ENCODE peak calls at places on chromosome 21, in eight cellular contexts. Y is fibroblast of lung, J is Caco-2, U is endothelial cell of umbilical vein, O is tibial artery, Q is prostate gland, N is PC-3, M is sigmoid colon. T is an unnamed sample. For H3K27me3, the result is how much of the 10 kb centered on the place peaks cover.

GRCh38 chr21:31447477-31447876 is 103.4 kb upstream of the TIAM1 start:
- DNase-seq in Q (no peak), U (no peak), J (no peak), O (no peak), M (peak), N (no peak), Y (peak), T (no peak)

GRCh38 chr21:31193761-31194160 is 150.3 kb downstream of the TIAM1 start:
- DNase-seq in Y (no peak), O (no peak), J (no peak), U (no peak), N (no peak), M (no peak), Q (no peak), T (no peak)

GRCh38 chr21:30962013-30962412 is 76.3 kb downstream of the KRTAP19-8 start:
- DNase-seq in O (no peak), Q (no peak), M (no peak), U (no peak), Y (no peak), N (peak), J (no peak), T (no peak)

GRCh38 chr21:36929622-36930021 is 36.8 kb downstream of the HLCS start:
- DNase-seq in O (no peak), Y (peak), N (peak), U (peak), J (no peak), Q (peak), M (no peak), T (no peak)

GRCh38 chr21:34198232-34199120 is 125.1 kb downstream of the MRPS6 start:
- DNase-seq in Y (no peak), J (no peak), U (no peak), M (no peak), N (no peak), Q (no peak), O (no peak), T (no peak)

GRCh38 chr21:33587792-33588484 is 546 bp downstream of the DONSON start:
- DNase-seq in M (peak), U (peak), O (peak), Y (peak), N (peak), J (peak), Q (peak), T (no peak)

GRCh38 chr21:25373126-25374082 is 233.9 kb downstream of the MRPL39 start:
- DNase-seq in O (no peak), J (no peak), U (no peak), N (peak), Q (no peak), M (no peak), Y (peak), T (no peak)

GRCh38 chr21:15953551-15954116 is 223.9 kb downstream of the USP25 start:
- DNase-seq in N (no peak), J (no peak), Y (no peak), O (no peak), U (no peak), Q (no peak), M (no peak), T (no peak)

GRCh38 chr21:45986316-45987051 is 4.9 kb downstream of the COL6A1 start:
- DNase-seq in N (no peak), J (no peak), Y (no peak), U (no peak), Q (no peak), M (peak), O (peak), T (no peak)

GRCh38 chr21:37551406-37552355 is 185.1 kb downstream of the DYRK1A start:
- DNase-seq in J (peak), U (peak), Y (peak), O (no peak), Q (no peak), M (peak), N (no peak), T (no peak)

GRCh38 chr21:25491267-25491666 is 116.0 kb downstream of the MRPL39 start:
- DNase-seq in N (no peak), J (no peak), O (no peak), U (no peak), Y (no peak), Q (no peak), M (no peak), T (no peak)

GRCh38 chr21:10425856-10426255 is 95.5 kb upstream of the TPTE start:
- DNase-seq in J (no peak), O (no peak), Y (no peak), M (no peak), Q (no peak), N (no peak), U (no peak), T (no peak)

GRCh38 chr21:46127239-46128105 is 27.9 kb downstream of the FTCD start:
- DNase-seq in N (no peak), O (peak), U (no peak), M (peak), Q (no peak), J (no peak), Y (no peak), T (no peak)

GRCh38 chr21:31198575-31198974 is 145.5 kb downstream of the TIAM1 start:
- DNase-seq in M (no peak), O (no peak), J (peak), U (peak), Y (peak), Q (peak), N (peak), T (no peak)

GRCh38 chr21:46561448-46562095 is 43.3 kb downstream of the S100B start:
- DNase-seq in Q (no peak), U (no peak), M (no peak), N (no peak), Y (no peak), O (no peak), J (no peak), T (no peak)

GRCh38 chr21:28771790-28772501 is 220.7 kb downstream of the LTN1 start:
- DNase-seq in Q (no peak), M (no peak), O (no peak), N (peak), J (no peak), Y (peak), U (no peak), T (peak)

GRCh38 chr21:16377120-16377658 is 647.4 kb downstream of the USP25 start:
- DNase-seq in U (no peak), Q (no peak), N (no peak), O (no peak), M (no peak), J (no peak), Y (peak), T (no peak)

GRCh38 chr21:42640486-42640885 is 12.9 kb upstream of the PDE9A start:
- DNase-seq in J (no peak), N (no peak), Y (no peak), U (no peak), M (no peak), O (no peak), Q (no peak), T (no peak)
- H3K27me3 ChIP-seq in J (under half), N (under half), Y (under half), U (under half), M (under half), O (half or more), Q (under half), T (under half)

DNA sequence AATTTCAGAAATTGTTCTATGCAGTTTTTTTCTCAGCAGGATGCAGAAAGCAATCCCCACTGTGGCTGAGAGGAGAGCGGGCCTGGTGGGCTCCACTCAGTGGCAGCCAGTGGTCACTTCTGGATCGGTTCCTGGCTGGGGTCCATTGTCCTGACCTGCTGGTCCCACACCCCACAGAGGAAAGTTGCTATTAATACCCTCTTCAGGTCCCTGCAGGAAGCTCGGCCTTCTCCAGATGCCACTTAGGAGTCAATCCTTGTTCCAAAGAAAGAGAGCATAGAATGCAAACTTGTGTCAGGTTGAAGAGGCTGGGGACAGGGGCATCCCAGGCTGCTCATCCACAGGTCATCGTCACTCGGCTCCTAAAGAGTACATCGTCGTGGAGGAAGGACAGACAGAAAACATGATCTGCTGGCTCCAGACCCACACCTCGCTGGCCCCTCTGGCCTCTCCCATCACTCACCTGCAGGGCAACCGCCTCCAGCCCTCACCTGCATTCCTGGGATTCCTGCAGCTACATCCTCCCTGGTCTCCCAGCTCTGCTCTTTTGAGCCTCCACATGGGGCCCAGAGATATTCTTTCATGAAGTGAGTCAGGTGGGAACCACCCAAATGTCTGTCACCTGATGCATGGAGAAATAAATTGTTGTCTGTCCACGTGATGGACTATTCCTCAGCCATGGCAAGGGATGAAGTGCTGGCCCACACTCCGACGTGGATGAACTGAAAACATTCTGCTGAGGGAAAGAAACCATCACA is 152.9 kb downstream of the PSMG1 start:
- DNase-seq in Q (no peak), N (peak), U (no peak), O (no peak), J (peak), M (peak), Y (no peak), T (no peak)
- TF ChIP-seq CTCF in Q (no peak), N (no peak), U (no peak), O (no peak), J (peak), M (no peak), Y (no peak), T (no peak)

GRCh38 chr21:41475714-41476405 is 32.1 kb downstream of the TMPRSS2 start:
- DNase-seq in J (no peak), N (no peak), Q (no peak), M (no peak), Y (no peak), U (no peak), O (no peak), T (no peak)
- H3K27me3 ChIP-seq in J (under half), N (under half), Q (under half), M (under half), Y (under half), U (under half), O (half or more), T (under half)

GRCh38 chr21:39183272-39184049 is at the start of gene PSMG1:
- DNase-seq in Q (peak), N (peak), M (peak), O (peak), Y (peak), J (peak), U (peak), T (peak)

GRCh38 chr21:39182016-39182415 is 1.2 kb downstream of the PSMG1 start:
- DNase-seq in U (peak), J (no peak), Q (no peak), N (no peak), M (no peak), Y (no peak), O (no peak), T (no peak)

GRCh38 chr21:39181205-39181818 is 1.9 kb downstream of the PSMG1 start:
- DNase-seq in J (no peak), N (no peak), O (no peak), M (no peak), Y (no peak), U (no peak), Q (no peak), T (no peak)

GRCh38 chr21:39182484-39183271 is 573 bp downstream of the PSMG1 start:
- DNase-seq in Y (no peak), Q (peak), M (peak), O (no peak), J (no peak), U (peak), N (peak), T (no peak)

DNA sequence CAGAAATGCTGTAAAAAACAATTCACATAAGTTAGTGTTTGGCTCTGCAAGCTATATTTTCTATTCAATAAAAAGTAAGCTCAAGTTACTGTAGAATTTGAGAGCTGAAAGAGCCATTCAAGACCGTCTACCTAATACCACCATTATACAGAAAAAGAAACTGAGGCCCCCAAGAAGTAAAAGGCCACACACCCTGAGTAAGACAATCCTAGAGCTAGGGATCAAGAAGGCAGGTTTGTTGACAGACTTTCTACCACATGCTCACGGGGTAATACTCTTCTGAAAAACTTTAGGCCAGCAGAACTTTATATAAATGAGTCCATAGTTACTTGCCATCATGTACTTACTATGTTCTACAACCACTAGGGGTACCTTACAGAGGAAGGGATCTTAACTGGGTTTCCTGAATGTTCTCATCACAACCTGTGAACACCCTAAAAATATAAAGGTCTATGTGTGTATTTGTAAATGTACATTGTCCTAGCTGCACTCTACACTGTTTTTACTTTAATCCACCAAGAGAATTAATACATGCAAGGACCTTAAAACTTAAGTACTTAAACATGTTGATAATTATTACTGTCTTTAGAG is 2.7 kb downstream of the PSMG1 start:
- DNase-seq in J (no peak), O (no peak), U (peak), M (no peak), Q (no peak), Y (no peak), N (peak), T (no peak)
- TF ChIP-seq CTCF in J (peak), O (no peak), U (peak), M (no peak), Q (no peak), Y (no peak), N (peak), T (no peak)

DNA sequence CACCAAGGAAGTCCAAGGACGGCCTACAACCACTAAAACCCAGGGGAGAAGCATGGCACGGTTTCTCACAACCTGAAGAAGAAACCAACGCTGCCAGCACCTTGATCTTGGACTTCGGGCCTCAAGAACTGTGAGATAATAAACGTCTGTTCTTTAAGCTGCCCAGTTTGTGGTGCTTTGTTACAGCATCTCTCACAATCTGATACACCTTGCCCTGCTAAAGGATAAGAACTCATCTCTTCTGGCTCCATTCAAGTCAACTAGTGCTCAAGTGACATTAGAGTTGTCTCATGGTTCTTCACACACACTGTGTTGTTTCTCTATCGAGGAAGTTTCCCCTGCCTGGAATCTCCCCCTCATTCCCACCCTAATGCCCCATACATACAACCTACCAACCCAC is 314.4 kb upstream of the RUNX1 start:
- DNase-seq in U (no peak), O (no peak), J (no peak), Y (no peak), Q (no peak), M (no peak), N (no peak), T (no peak)
- H3K27me3 ChIP-seq in U (under half), O (under half), J (under half), Y (under half), Q (under half), M (under half), N (under half), T (under half)

GRCh38 chr21:26513212-26513611 is 59.9 kb downstream of the CYYR1 start:
- DNase-seq in Y (peak), O (no peak), U (peak), J (no peak), M (no peak), Q (no peak), N (peak), T (no peak)

GRCh38 chr21:26512664-26513063 is 60.4 kb downstream of the CYYR1 start:
- DNase-seq in N (no peak), U (no peak), J (no peak), O (no peak), M (no peak), Q (no peak), Y (peak), T (no peak)

GRCh38 chr21:26519142-26519541 is 53.9 kb downstream of the CYYR1 start:
- DNase-seq in U (no peak), Q (no peak), J (no peak), M (no peak), Y (no peak), O (no peak), N (peak), T (no peak)

DNA sequence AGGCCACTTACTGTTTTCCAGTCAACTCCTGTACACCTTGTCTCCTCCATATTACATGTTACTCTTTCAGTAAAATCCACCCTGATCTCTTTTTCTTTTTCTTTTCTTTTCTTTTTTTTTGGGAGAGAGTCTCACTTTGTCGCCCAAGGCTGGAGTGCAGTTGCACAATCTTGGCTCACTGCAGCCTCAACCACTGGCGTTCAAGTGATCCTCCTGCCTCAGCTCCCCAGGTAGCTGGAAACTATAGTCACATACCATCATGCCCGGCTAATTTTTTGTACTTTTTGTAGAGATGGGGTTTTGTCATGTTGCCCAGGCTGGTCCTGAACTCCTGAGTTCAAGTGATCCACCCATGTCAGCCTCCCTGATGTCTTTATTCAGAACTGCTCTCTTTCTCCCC is 57.8 kb downstream of the CYYR1 start:
- DNase-seq in M (no peak), J (no peak), U (no peak), Y (no peak), O (no peak), Q (no peak), N (no peak), T (no peak)
- TF ChIP-seq CTCF in M (no peak), J (no peak), U (no peak), Y (no peak), O (no peak), Q (no peak), N (no peak), T (no peak)

GRCh38 chr21:42222386-42222785 is 3.4 kb downstream of the ABCG1 start:
- DNase-seq in U (no peak), M (peak), N (no peak), J (no peak), Y (no peak), Q (no peak), O (no peak), T (no peak)
- H3K27me3 ChIP-seq in U (under half), M (under half), N (under half), J (under half), Y (under half), Q (under half), O (under half), T (under half)

DNA sequence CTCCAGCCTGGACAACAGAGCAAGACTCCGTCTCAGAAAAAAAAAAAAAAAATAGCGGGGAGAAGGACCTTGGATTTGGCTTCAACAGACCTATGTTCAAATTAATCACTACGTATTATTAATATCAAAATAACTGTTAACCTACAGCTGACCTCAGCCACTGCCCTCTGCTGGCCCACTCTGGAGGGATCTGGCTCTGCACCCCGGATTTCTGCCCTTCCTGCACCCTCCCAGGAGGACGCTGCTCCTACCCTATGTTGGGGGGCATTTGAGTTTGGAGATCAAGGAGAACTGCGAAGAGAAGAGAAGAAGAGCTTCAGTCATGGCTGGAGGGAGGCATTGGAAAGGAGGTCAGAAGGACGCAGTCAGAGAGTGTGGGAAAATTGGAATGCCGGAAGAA is 96.7 kb downstream of the PSMG1 start:
- DNase-seq in J (no peak), N (no peak), O (no peak), Q (no peak), M (no peak), Y (no peak), U (no peak), T (no peak)
- TF ChIP-seq CTCF in J (peak), N (peak), O (no peak), Q (no peak), M (no peak), Y (peak), U (no peak), T (no peak)

GRCh38 chr21:44598031-44598430 is 2.4 kb upstream of the KRTAP10-7 start:
- DNase-seq in J (no peak), U (no peak), Q (no peak), O (no peak), Y (peak), M (no peak), N (no peak), T (no peak)

GRCh38 chr21:44602474-44602871 is 2.1 kb downstream of the KRTAP10-7 start:
- DNase-seq in J (no peak), U (no peak), N (no peak), Q (no peak), Y (no peak), M (no peak), O (no peak), T (no peak)

GRCh38 chr21:44596068-44596725 is 3.9 kb upstream of the KRTAP10-6 start:
- DNase-seq in M (no peak), O (no peak), N (peak), Q (no peak), Y (peak), J (no peak), U (no peak), T (no peak)

GRCh38 chr21:44601596-44602473 is 1.4 kb downstream of the KRTAP10-7 start:
- DNase-seq in Y (no peak), M (no peak), J (no peak), O (no peak), U (no peak), Q (no peak), N (no peak), T (no peak)

DNA sequence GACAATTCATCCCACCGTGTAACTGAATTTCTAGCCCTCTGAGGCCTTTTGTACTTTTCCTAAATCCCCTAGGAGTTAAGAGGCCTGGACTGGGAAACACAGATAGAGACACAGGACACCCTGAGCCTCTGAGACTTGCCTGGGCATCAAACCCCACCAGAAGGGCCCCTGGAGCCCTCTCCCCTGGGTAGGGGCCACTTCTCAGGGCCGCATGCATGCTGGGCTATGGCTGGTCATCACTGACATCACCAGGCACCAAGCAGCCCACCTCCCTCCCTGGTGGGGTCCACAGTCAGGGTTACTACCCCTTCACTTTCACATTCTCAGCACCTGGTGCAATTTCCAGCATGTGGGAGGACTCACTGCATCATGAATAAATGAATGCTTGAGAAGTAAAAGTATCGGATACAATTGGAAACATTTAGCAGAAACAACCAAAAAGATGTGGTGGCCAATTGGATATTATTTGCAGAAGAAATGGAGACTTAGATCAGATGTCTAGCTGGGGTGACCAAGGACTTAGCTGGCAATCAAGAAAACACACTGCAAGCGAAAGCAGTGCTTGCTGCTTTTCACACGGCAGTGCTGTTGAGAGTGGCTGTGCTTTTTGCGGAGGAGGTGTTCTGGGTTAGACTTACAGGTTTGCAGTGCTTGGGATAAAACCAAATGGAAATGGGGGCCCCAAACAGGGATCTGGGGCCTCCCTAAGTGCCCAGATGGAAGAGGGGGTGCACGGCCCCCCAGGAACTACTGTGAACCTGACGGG is 950 bp upstream of the KRTAP10-7 start:
- DNase-seq in N (no peak), O (no peak), J (no peak), M (no peak), Q (no peak), Y (no peak), U (no peak), T (no peak)
- H3K27me3 ChIP-seq in N (under half), O (under half), J (under half), M (under half), Q (under half), Y (under half), U (under half), T (under half)